ENCODE peak calls at places on chromosome 15, in ten cellular contexts. S is mammary epithelial cell; E is iPS-NIHi11; K is stromal cell of bone marrow; C is GM12892; I is adipocyte; M is ACHN; Y is stimulated activated CD8-positive, alpha-beta memory T cell treated with anti-CD3 and anti-CD28 coated beads, Interleukin-15, amount 100 ng/mL, for 24 hours; H is activated CD4-positive, CD25-positive, alpha-beta regulatory T cell; L is cardiac muscle cell. G is an unnamed sample.

GRCh38 chr15:98565566-98565965 is 82.8 kb upstream of the IGF1R start:
- DNase-seq in I (no peak), C (no peak), S (no peak), H (no peak), Y (no peak), M (no peak), L (no peak), K (no peak), E (no peak), G (no peak)

GRCh38 chr15:40420071-40420713 is 14.6 kb downstream of the IVD start:
- DNase-seq in L (no peak), C (no peak), S (no peak), H (no peak), M (no peak), E (no peak), K (no peak), Y (no peak), I (no peak), G (no peak)

GRCh38 chr15:37100109-37100873 is at the start of gene MEIS2:
- DNase-seq in E (peak), M (peak), I (peak), S (peak), C (peak), H (no peak), L (peak), Y (peak), K (peak), G (peak)

GRCh38 chr15:38668433-38669159 is 104.0 kb upstream of the RASGRP1 start:
- DNase-seq in M (no peak), I (no peak), L (no peak), S (no peak), H (no peak), K (no peak), E (no peak), C (no peak), Y (no peak), G (no peak)

GRCh38 chr15:29401644-29402043 is 132.0 kb upstream of the NSMCE3 start:
- DNase-seq in I (no peak), Y (no peak), L (no peak), S (no peak), M (no peak), H (no peak), E (no peak), C (no peak), K (no peak), G (no peak)

GRCh38 chr15:41630616-41631218 is 29.5 kb upstream of the MGA start:
- DNase-seq in K (no peak), M (no peak), H (no peak), I (no peak), E (no peak), C (no peak), L (no peak), Y (no peak), S (no peak), G (no peak)

GRCh38 chr15:55290361-55291057 is 896 bp upstream of the RAB27A start:
- DNase-seq in E (peak), I (peak), Y (peak), H (peak), S (peak), K (peak), C (peak), L (peak), M (peak), G (peak)

GRCh38 chr15:41494922-41495735 is 1.5 kb downstream of the ITPKA start:
- DNase-seq in Y (no peak), C (no peak), L (peak), M (no peak), H (no peak), K (no peak), S (no peak), E (peak), I (no peak), G (peak)

GRCh38 chr15:40893019-40893723 is 1.1 kb upstream of the VPS18 start:
- DNase-seq in C (no peak), I (no peak), L (no peak), K (no peak), S (peak), H (no peak), E (no peak), M (no peak), Y (no peak), G (no peak)

GRCh38 chr15:33242165-33242564 is 47.7 kb upstream of the FMN1 start:
- DNase-seq in L (peak), I (peak), C (no peak), E (peak), Y (no peak), H (no peak), S (peak), K (no peak), M (peak), G (no peak)

GRCh38 chr15:99347609-99348008 is 96.3 kb downstream of the LRRC28 start:
- DNase-seq in I (no peak), E (no peak), S (no peak), Y (no peak), M (no peak), L (no peak), K (no peak), C (no peak), H (no peak), G (no peak)

GRCh38 chr15:49015896-49016295 is 30.4 kb downstream of the SECISBP2L start:
- DNase-seq in E (no peak), M (no peak), I (peak), H (no peak), L (no peak), S (no peak), C (no peak), K (no peak), Y (no peak), G (no peak)

GRCh38 chr15:34206016-34206415 is 3.9 kb downstream of the KATNBL1 start:
- DNase-seq in E (no peak), M (peak), H (no peak), K (no peak), C (no peak), Y (no peak), I (no peak), S (peak), L (no peak), G (no peak)

GRCh38 chr15:39286706-39287105 is 294.2 kb upstream of the THBS1 start:
- DNase-seq in H (no peak), M (no peak), C (no peak), E (no peak), Y (no peak), K (no peak), I (no peak), S (no peak), L (no peak), G (no peak)

GRCh38 chr15:45640610-45641009 is 5.8 kb downstream of the SQOR start:
- DNase-seq in E (no peak), M (peak), L (no peak), I (peak), S (peak), H (no peak), C (no peak), Y (no peak), K (peak), G (no peak)

GRCh38 chr15:67042490-67043181 is 22.8 kb upstream of the SMAD3 start:
- DNase-seq in C (no peak), S (no peak), I (no peak), K (no peak), M (no peak), Y (no peak), E (no peak), H (no peak), L (no peak), G (peak)

GRCh38 chr15:80562033-80562432 is 133.1 kb upstream of the ABHD17C start:
- DNase-seq in Y (no peak), L (no peak), M (no peak), E (no peak), S (no peak), H (no peak), C (no peak), K (no peak), I (peak), G (no peak)

GRCh38 chr15:88617790-88618189 is 3.4 kb upstream of the AEN start:
- DNase-seq in L (no peak), H (no peak), K (no peak), S (no peak), M (no peak), I (no peak), Y (no peak), E (no peak), C (no peak), G (no peak)

GRCh38 chr15:85024509-85025336 is 43.1 kb downstream of the PDE8A start:
- DNase-seq in M (peak), Y (no peak), H (no peak), S (peak), L (no peak), I (no peak), C (no peak), K (peak), E (no peak), G (no peak)

GRCh38 chr15:41891226-41891625 is 2.6 kb downstream of the SPTBN5 start:
- DNase-seq in H (no peak), M (no peak), I (no peak), E (no peak), S (no peak), Y (no peak), C (no peak), K (no peak), L (no peak), G (no peak)

GRCh38 chr15:68316061-68316804 is 38.7 kb downstream of the FEM1B start:
- DNase-seq in L (peak), E (peak), S (no peak), I (no peak), Y (no peak), H (no peak), M (no peak), C (no peak), K (no peak), G (peak)

GRCh38 chr15:60859996-60860494 is 369.1 kb downstream of the RORA start:
- DNase-seq in K (peak), H (no peak), L (no peak), M (no peak), E (no peak), I (no peak), C (no peak), Y (no peak), S (peak), G (no peak)

GRCh38 chr15:72203507-72203837 is 5.9 kb upstream of the GRAMD2A start:
- DNase-seq in Y (no peak), H (no peak), K (peak), C (no peak), E (no peak), M (peak), L (no peak), S (peak), I (peak), G (no peak)